ENCODE peak calls at places on chromosome 12, in eight cellular contexts. R, A, E, X, Q, L, T and C are unnamed samples.

GRCh38 chr12:67714648-67715047 is 66.1 kb downstream of the DYRK2 start:
- DNase-seq in Q (no peak), A (peak), T (peak), R (no peak), X (no peak), L (no peak), E (no peak), C (no peak)

GRCh38 chr12:14775652-14776020 is 27.6 kb downstream of the WBP11 start:
- DNase-seq in R (no peak), Q (no peak), A (no peak), E (no peak), X (no peak), T (no peak), L (no peak), C (no peak)

GRCh38 chr12:99053599-99054362 is 408.7 kb downstream of the APAF1 start:
- DNase-seq in E (no peak), Q (no peak), R (no peak), A (no peak), T (no peak), X (no peak), L (no peak), C (no peak)

GRCh38 chr12:114405449-114406271 is at the start of gene TBX5:
- DNase-seq in E (no peak), L (peak), A (no peak), Q (no peak), R (no peak), T (no peak), X (no peak), C (no peak)

GRCh38 chr12:72872488-72872887 is 600.3 kb downstream of the TRHDE start:
- DNase-seq in T (no peak), A (no peak), R (no peak), L (no peak), X (no peak), E (no peak), Q (no peak), C (no peak)

GRCh38 chr12:107091989-107092641 is 1.2 kb downstream of the CRY1 start:
- DNase-seq in A (peak), X (no peak), E (no peak), L (peak), T (peak), Q (no peak), R (peak), C (peak)

GRCh38 chr12:52906049-52906645 is 1.3 kb upstream of the KRT8 start:
- DNase-seq in Q (no peak), L (no peak), R (no peak), X (no peak), E (no peak), T (no peak), A (peak), C (peak)

GRCh38 chr12:114976361-114976760 is 292.4 kb upstream of the TBX3 start:
- DNase-seq in L (no peak), X (no peak), E (no peak), T (no peak), Q (no peak), A (peak), R (no peak), C (no peak)

GRCh38 chr12:111367661-111368221 is 1.2 kb downstream of the PHETA1 start:
- DNase-seq in E (no peak), R (no peak), L (no peak), T (no peak), X (no peak), A (peak), Q (peak), C (no peak)

GRCh38 chr12:52165096-52165855 is 26.5 kb downstream of the KRT80 start:
- DNase-seq in L (no peak), E (no peak), T (peak), R (no peak), X (no peak), A (no peak), Q (no peak), C (no peak)

GRCh38 chr12:112353389-112353788 is 28.8 kb downstream of the HECTD4 start:
- DNase-seq in T (peak), L (no peak), X (no peak), R (no peak), Q (no peak), E (no peak), A (peak), C (peak)

GRCh38 chr12:64181504-64182291 is 40.4 kb downstream of the KICS2 start:
- DNase-seq in E (peak), X (peak), A (peak), L (peak), R (peak), Q (no peak), T (peak), C (peak)

GRCh38 chr12:104622942-104623341 is 166.2 kb downstream of the CHST11 start:
- DNase-seq in E (no peak), R (no peak), Q (no peak), L (no peak), X (no peak), A (no peak), T (no peak), C (no peak)

GRCh38 chr12:108635997-108636808 is 2.5 kb upstream of the SELPLG start:
- DNase-seq in A (no peak), T (peak), L (no peak), X (no peak), R (no peak), E (peak), Q (no peak), C (no peak)

GRCh38 chr12:51661836-51662235 is 70.8 kb downstream of the SCN8A start:
- DNase-seq in T (no peak), X (no peak), A (no peak), Q (no peak), L (no peak), R (no peak), E (no peak), C (no peak)

GRCh38 chr12:110718222-110718908 is 24.3 kb downstream of the PPP1CC start:
- DNase-seq in A (no peak), R (no peak), L (no peak), T (no peak), E (no peak), Q (no peak), X (no peak), C (no peak)

GRCh38 chr12:122836027-122836921 is 1.0 kb downstream of the HIP1R start:
- DNase-seq in R (no peak), X (no peak), E (peak), A (peak), L (no peak), T (peak), Q (peak), C (peak)

GRCh38 chr12:117980621-117981020 is 11.8 kb upstream of the KSR2 start:
- DNase-seq in T (no peak), R (no peak), X (no peak), L (no peak), Q (no peak), E (no peak), A (no peak), C (no peak)

GRCh38 chr12:119911147-119911546 is 34.0 kb upstream of the CIT start:
- DNase-seq in R (no peak), X (no peak), Q (no peak), T (no peak), E (no peak), L (peak), A (peak), C (no peak)

GRCh38 chr12:6390084-6390799 is 6.3 kb downstream of the LTBR start:
- DNase-seq in E (no peak), Q (no peak), A (no peak), X (no peak), T (no peak), L (no peak), R (no peak), C (no peak)

DNA sequence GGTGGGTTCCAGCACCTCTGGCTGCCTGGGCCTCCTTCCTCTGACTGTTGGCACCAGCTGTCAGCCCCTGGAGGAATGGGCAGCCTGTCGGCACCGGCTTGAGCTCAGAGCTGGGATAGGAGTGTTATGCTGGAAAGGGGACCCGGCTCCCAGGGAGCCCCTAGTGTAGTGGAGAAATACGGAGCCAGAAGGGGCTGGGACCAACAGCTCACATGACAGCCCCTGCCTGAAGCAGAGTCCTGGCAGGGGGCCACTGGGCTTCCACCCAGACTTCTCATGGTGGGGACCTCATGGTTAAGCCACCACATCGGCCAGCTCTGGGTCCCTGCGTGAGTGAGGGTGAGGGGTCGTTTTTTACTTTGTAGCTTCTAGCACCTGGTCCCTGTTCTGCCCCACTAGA is 174.5 kb downstream of the TSPAN9 start:
- DNase-seq in T (no peak), X (peak), R (peak), A (no peak), Q (no peak), L (no peak), E (peak), C (no peak)
- H3K27ac ChIP-seq in T (no peak), X (peak), R (no peak), A (no peak), Q (no peak), L (no peak), E (peak), C (no peak)

GRCh38 chr12:124418156-124418555 is 123.3 kb downstream of the RFLNA start:
- DNase-seq in R (no peak), X (no peak), L (no peak), A (no peak), Q (no peak), E (no peak), T (no peak), C (no peak)
- H3K27ac ChIP-seq in R (no peak), X (no peak), L (no peak), A (no peak), Q (no peak), E (peak), T (no peak), C (peak)

GRCh38 chr12:25052191-25053020 is 103.5 kb upstream of the BCAT1 start:
- DNase-seq in T (no peak), E (no peak), Q (no peak), X (no peak), R (no peak), L (no peak), A (no peak), C (no peak)

GRCh38 chr12:25054783-25055144 is 105.9 kb upstream of the BCAT1 start:
- DNase-seq in R (no peak), X (no peak), T (no peak), A (no peak), Q (peak), L (no peak), E (no peak), C (peak)

GRCh38 chr12:25056011-25056410 is 107.1 kb upstream of the BCAT1 start:
- DNase-seq in L (no peak), X (no peak), T (no peak), R (no peak), E (no peak), A (no peak), Q (no peak), C (no peak)

GRCh38 chr12:25053021-25053271 is 104.0 kb upstream of the BCAT1 start:
- DNase-seq in T (no peak), A (no peak), R (no peak), L (no peak), E (no peak), X (no peak), Q (no peak), C (no peak)

DNA sequence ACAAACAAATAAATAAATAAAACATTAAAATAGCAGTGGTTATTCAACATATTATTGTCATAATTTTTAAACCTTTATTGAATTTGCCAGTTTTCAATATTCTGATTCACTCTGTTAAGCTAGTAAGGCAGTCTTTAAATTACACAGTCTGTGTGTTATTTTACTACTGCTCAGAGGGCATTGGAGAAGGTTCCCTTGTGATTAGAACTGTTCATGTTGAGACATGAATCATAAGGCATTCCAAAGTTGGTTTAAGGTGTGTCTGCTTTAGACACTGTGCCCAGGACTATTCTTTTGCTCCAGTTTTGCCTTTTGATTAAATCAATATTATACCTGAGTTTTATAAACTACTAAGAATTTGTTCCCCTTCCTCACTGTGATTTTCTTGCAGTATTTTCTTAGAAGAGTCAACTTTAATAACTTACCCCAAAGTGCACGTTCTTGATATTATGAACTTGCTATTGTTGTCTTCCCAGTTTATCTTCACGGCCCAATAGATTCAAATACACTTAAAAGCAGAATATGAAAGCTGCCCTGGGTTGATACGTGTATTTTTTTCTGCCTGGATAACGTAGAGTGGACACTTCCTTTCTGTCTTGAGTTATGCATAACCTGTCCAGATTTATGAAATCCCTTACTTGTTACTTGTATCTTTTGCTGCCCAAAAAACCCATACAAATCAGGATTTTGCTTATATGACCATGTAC is 105.3 kb upstream of the BCAT1 start:
- DNase-seq in R (no peak), Q (no peak), X (no peak), A (peak), E (no peak), L (no peak), T (no peak), C (peak)
- H3K27ac ChIP-seq in R (no peak), Q (peak), X (no peak), A (no peak), E (no peak), L (no peak), T (no peak), C (no peak)

DNA sequence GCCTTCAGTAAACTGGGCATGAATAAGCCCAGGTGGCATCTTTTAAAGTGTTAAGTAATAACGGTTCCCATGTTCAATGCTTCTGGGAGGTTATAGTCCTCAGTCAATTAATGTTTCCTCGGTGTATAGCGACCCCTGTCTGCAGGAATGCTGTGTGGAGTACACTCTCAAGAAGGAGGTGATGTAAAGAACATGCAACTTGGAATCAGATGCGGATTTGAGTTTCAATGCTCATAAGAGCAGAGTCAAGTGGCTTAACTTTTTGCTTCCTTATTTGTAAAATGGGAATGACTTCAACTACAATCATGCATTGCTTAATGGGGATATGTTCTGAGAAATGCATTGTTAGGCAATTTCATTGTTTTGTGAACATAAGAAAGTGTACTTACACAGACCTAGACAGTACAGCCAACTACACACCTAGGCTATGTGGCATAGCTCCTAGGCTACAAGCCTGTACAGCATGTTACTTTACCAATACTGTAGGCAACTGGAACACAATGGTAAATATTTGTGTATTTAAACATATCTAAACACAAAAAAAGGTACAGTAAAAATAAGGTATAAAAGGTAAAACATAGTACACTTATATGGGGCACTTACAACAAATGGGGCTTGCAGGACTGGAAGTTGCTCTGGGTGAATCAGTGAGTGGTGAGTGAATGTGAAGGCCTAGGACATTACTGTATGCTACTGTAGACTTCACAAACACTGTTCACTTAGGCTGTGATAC is 6.7 kb upstream of the MRPS35 start:
- DNase-seq in Q (peak), X (peak), R (peak), A (peak), E (no peak), T (peak), L (peak), C (peak)
- H3K27ac ChIP-seq in Q (no peak), X (no peak), R (no peak), A (no peak), E (no peak), T (no peak), L (no peak), C (no peak)

DNA sequence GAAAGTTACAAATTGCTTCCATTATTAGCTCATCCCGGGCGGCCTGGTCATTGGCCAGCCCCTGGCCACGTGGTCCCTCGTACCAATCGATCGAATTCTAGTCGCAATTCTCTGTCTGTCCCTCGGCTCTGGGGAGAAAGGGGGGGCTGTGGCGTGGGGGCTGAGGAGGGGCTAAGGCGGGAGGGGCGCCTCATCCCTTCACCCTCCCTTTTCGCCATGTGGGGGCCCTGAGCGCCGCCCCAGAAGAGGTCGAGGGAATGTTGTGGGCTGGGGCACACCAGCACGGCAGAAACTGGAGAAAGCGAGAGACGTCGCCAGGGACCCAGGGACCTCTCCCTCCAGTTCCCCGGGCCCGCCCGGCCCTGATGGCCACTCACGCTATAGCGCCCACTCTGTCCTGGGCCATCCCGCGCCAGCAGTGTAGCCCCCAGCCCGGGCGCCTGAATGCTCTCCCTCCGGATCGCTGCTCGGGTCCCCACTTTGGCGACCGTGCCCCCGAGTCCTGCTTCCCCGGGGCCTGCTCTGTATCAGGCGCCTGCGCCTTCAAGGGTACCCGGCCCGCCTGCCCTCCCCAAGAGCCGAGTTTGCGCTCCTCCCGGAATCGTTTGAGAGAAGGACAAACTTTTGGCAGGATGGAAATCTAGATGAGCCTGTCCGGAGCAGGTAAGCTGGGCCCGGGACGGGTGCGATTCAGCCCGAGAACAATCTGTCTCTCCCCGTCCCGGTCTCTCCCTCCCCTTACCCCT is 62.7 kb downstream of the SMUG1 start:
- DNase-seq in X (peak), Q (peak), R (peak), E (peak), A (no peak), T (peak), L (no peak), C (no peak)
- H3K27ac ChIP-seq in X (peak), Q (no peak), R (peak), E (peak), A (no peak), T (no peak), L (no peak), C (no peak)